ENCODE peak calls at places on chromosomes 4 and X, in nine cellular contexts. L, Z, B, C, P, Q, W, F and U are unnamed samples.

GRCh38 chrX:22699591-22700091 is 300.1 kb upstream of the DDX53 start:
- DNase-seq in L (no peak), Z (no peak), B (no peak), C (no peak), P (peak), Q (peak), W (no peak), F (no peak), U (no peak)

GRCh38 chr4:114273246-114273645 is 293.8 kb upstream of the ARSJ start:
- DNase-seq in L (no peak), Z (no peak), B (no peak), C (no peak), P (no peak), Q (no peak), W (no peak), F (peak), U (no peak)

GRCh38 chr4:66187175-66187720 is 517.0 kb upstream of the EPHA5 start:
- DNase-seq in L (no peak), Z (no peak), B (no peak), C (no peak), P (no peak), Q (no peak), W (no peak), F (no peak), U (no peak)

GRCh38 chrX:56729152-56729557 is at the start of gene NBDY:
- DNase-seq in L (peak), Z (no peak), B (peak), C (peak), P (peak), Q (peak), W (peak), F (peak), U (no peak)

GRCh38 chr4:113809313-113809712 is 47.8 kb upstream of the CAMK2D start:
- DNase-seq in L (no peak), Z (no peak), B (no peak), C (peak), P (no peak), Q (no peak), W (peak), F (no peak), U (no peak)

GRCh38 chrX:19382500-19383145 is 38.9 kb downstream of the PDHA1 start:
- DNase-seq in L (peak), Z (peak), B (peak), C (peak), P (peak), Q (peak), W (peak), F (peak), U (no peak)

GRCh38 chr4:111466821-111467605 is 678.2 kb upstream of the FAM241A start:
- DNase-seq in L (no peak), Z (no peak), B (no peak), C (no peak), P (no peak), Q (no peak), W (no peak), F (no peak), U (no peak)

GRCh38 chrX:52933976-52934703 is 24.2 kb downstream of the FAM156A start:
- DNase-seq in L (no peak), Z (no peak), B (peak), C (no peak), P (no peak), Q (no peak), W (no peak), F (no peak), U (no peak)

GRCh38 chr4:109128589-109128988 is 173.9 kb downstream of the COL25A1 start:
- DNase-seq in L (no peak), Z (no peak), B (no peak), C (no peak), P (no peak), Q (no peak), W (no peak), F (no peak), U (no peak)

GRCh38 chr4:45036677-45037076 is 310.3 kb upstream of the GNPDA2 start:
- DNase-seq in L (no peak), Z (no peak), B (no peak), C (no peak), P (no peak), Q (no peak), W (no peak), F (no peak), U (no peak)

GRCh38 chr4:3305610-3306371 is 13.0 kb downstream of the RGS12 start:
- DNase-seq in L (no peak), Z (no peak), B (no peak), C (no peak), P (no peak), Q (peak), W (no peak), F (no peak), U (peak)

GRCh38 chr4:77193511-77194236 is 36.7 kb downstream of the CCNG2 start:
- DNase-seq in L (peak), Z (no peak), B (peak), C (no peak), P (no peak), Q (no peak), W (peak), F (no peak), U (no peak)

GRCh38 chr4:89681219-89681618 is 155.7 kb downstream of the SNCA start:
- DNase-seq in L (no peak), Z (peak), B (no peak), C (no peak), P (peak), Q (no peak), W (no peak), F (peak), U (peak)

GRCh38 chrX:3951859-3952258 is 238.4 kb upstream of the PRKX start:
- DNase-seq in L (no peak), Z (no peak), B (no peak), C (no peak), P (no peak), Q (no peak), W (no peak), F (no peak), U (no peak)

GRCh38 chrX:107483976-107484726 is 34.7 kb downstream of the FRMPD3 start:
- DNase-seq in L (no peak), Z (no peak), B (no peak), C (no peak), P (no peak), Q (no peak), W (no peak), F (no peak), U (no peak)

GRCh38 chr4:108536577-108536976 is 83.8 kb upstream of the RPL34 start:
- DNase-seq in L (no peak), Z (no peak), B (no peak), C (no peak), P (no peak), Q (peak), W (no peak), F (peak), U (no peak)

GRCh38 chr4:55184600-55185523 is 59.5 kb upstream of the KDR start:
- DNase-seq in L (no peak), Z (peak), B (peak), C (no peak), P (peak), Q (no peak), W (peak), F (peak), U (no peak)

GRCh38 chr4:74800310-74800709 is 6.0 kb upstream of the BTC start:
- DNase-seq in L (no peak), Z (no peak), B (no peak), C (no peak), P (no peak), Q (no peak), W (no peak), F (no peak), U (no peak)

GRCh38 chr4:31108762-31109161 is 388.6 kb downstream of the PCDH7 start:
- DNase-seq in L (no peak), Z (no peak), B (no peak), C (no peak), P (no peak), Q (no peak), W (no peak), F (no peak), U (no peak)

GRCh38 chrX:31715675-31716074 is 643.8 kb upstream of the FTHL17 start:
- DNase-seq in L (no peak), Z (no peak), B (no peak), C (no peak), P (peak), Q (no peak), W (no peak), F (no peak), U (no peak)

GRCh38 chrX:32749075-32749474 is 462.3 kb downstream of the DMD start:
- DNase-seq in L (no peak), Z (no peak), B (no peak), C (no peak), P (no peak), Q (peak), W (no peak), F (no peak), U (no peak)

GRCh38 chr4:143337600-143338287 is 1.1 kb downstream of the GAB1 start:
- DNase-seq in L (peak), Z (peak), B (no peak), C (peak), P (peak), Q (no peak), W (peak), F (peak), U (no peak)

GRCh38 chr4:143338313-143338712 is 1.6 kb downstream of the GAB1 start:
- DNase-seq in L (no peak), Z (no peak), B (no peak), C (no peak), P (no peak), Q (no peak), W (no peak), F (no peak), U (no peak)

GRCh38 chr4:143339497-143339896 is 2.8 kb downstream of the GAB1 start:
- DNase-seq in L (no peak), Z (no peak), B (no peak), C (no peak), P (no peak), Q (no peak), W (no peak), F (no peak), U (no peak)

GRCh38 chr4:143335979-143336827 is 473 bp upstream of the GAB1 start:
- DNase-seq in L (peak), Z (peak), B (peak), C (peak), P (peak), Q (peak), W (peak), F (peak), U (peak)

GRCh38 chr4:143336828-143337599 is at the start of gene GAB1:
- DNase-seq in L (peak), Z (peak), B (peak), C (peak), P (peak), Q (peak), W (peak), F (peak), U (peak)
- TF ChIP-seq CTCF in L (no peak), Z (peak), B (no peak), C (no peak), P (no peak), Q (no peak), W (peak), F (no peak), U (no peak)

GRCh38 chrX:26922278-26922677 is 540.9 kb downstream of the PPP4R3C start:
- DNase-seq in L (no peak), Z (no peak), B (no peak), C (no peak), P (peak), Q (peak), W (no peak), F (no peak), U (no peak)

GRCh38 chrX:26914232-26914631 is 548.9 kb downstream of the PPP4R3C start:
- DNase-seq in L (no peak), Z (no peak), B (no peak), C (no peak), P (no peak), Q (peak), W (no peak), F (no peak), U (no peak)

GRCh38 chrX:26915064-26915463 is 548.1 kb downstream of the PPP4R3C start:
- DNase-seq in L (no peak), Z (no peak), B (no peak), C (no peak), P (peak), Q (peak), W (no peak), F (no peak), U (no peak)

DNA sequence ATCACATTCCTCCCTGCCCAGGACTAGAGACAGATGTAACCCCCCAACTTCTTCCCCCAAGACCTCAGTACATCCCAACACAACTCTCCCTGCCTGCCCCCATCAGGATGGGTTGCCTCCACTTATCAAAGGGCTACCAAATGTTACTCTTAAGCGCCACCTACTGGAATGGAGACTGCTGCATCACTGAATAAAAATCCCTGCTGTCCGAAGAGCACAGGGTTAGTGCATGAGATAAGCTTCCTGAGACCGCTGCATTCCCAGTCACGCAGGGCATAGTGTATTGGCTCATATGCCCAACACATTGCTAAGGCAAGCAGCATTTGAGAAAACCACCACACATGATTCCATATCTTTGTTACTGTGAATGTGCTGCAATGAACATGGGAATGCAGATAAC is 544.5 kb downstream of the PPP4R3C start:
- DNase-seq in L (no peak), Z (peak), B (peak), C (no peak), P (peak), Q (peak), W (no peak), F (peak), U (no peak)
- TF ChIP-seq CTCF in L (no peak), Z (peak), B (peak), C (no peak), P (peak), Q (peak), W (no peak), F (no peak), U (peak)

DNA sequence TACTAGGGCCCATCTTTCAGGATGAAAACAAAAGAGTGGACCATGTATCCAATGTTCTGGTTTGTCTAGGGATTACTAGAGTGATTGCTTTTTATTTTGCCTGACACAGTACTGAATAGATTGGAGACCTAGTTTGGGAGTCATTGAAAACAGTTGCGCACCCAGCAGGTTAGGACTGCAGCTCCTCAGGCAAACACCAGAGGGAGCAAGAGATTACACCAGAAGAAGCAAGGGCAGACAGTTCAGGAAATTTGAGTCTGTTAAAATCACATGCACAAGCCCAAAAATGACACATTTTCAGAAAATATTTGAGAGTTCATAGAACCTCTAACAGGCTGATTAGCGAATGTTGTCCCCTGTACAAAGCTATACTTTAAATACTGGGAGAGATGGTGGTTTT is 55.6 kb downstream of the CYLC1 start:
- DNase-seq in L (no peak), Z (no peak), B (peak), C (no peak), P (no peak), Q (no peak), W (peak), F (peak), U (no peak)
- TF ChIP-seq CTCF in L (peak), Z (peak), B (no peak), C (no peak), P (peak), Q (no peak), W (peak), F (peak), U (peak)

DNA sequence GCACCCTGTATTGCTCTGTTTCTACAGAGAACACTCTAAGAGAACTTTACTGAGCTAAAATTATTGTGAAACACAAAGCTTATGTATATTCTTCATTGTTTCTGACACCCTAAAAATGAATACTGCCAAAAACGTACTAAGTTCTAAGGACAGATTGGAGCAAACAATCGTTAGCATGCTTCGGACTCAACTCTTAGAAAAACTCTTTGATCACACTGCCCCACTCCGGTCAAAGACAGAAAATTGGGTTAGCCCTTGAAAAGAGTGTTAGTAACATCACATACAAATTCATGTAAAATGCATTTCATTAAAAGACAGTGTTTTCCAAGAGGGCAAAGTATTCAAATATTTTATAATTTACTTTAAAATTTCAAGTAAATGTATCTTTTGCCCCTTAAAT is 177.4 kb downstream of the DCHS2 start:
- DNase-seq in L (no peak), Z (peak), B (no peak), C (no peak), P (no peak), Q (no peak), W (no peak), F (peak), U (no peak)
- TF ChIP-seq CTCF in L (no peak), Z (peak), B (no peak), C (peak), P (peak), Q (no peak), W (no peak), F (no peak), U (peak)

DNA sequence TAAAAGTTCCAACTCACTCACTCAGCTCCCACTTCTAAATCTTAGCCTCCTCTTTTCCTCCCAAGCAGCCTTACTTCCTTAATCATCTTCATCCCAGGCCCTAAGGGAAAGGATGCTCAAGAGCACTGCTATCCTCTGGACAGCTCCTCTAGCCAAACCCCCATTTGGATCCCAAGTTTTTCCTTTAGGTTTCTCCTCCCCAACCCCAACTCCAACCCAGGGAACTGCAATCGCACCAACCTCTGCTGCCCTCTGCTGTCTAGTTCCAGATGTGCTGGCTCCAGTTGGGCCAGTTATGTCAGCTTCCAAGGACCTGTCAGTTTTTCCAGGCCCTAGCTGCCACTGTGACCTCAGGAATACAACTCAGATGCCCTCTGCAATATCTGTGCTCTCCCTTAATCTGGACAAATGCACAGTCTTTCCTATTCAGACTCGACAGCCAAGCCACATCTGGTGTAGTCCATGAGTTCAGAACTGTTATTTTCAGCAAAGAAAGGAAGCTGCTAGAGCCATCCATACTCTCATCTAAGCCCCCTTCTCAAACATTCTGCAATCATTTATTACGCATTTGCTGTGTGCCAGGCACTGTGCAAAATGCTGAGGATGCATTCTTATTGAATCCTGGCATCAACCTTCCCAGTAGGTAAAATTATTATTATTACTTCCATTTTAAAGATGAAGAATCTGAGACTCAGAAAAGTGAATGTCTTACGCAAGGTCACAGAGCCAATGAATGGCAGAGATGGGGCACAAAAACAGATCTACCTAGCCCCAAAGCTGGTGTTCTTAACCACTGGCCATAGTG is 12.3 kb upstream of the XPNPEP2 start:
- DNase-seq in L (peak), Z (peak), B (no peak), C (peak), P (peak), Q (peak), W (peak), F (peak), U (no peak)
- TF ChIP-seq CTCF in L (peak), Z (peak), B (peak), C (peak), P (peak), Q (peak), W (peak), F (peak), U (peak)

GRCh38 chr4:121938282-121939092 is 13.4 kb downstream of the TRPC3 start:
- DNase-seq in L (no peak), Z (peak), B (no peak), C (no peak), P (no peak), Q (no peak), W (no peak), F (no peak), U (no peak)

GRCh38 chr4:121939690-121940089 is 12.2 kb downstream of the TRPC3 start:
- DNase-seq in L (no peak), Z (no peak), B (no peak), C (no peak), P (no peak), Q (no peak), W (no peak), F (no peak), U (no peak)

GRCh38 chr4:121946644-121947043 is 5.2 kb downstream of the TRPC3 start:
- DNase-seq in L (no peak), Z (no peak), B (no peak), C (no peak), P (no peak), Q (no peak), W (no peak), F (no peak), U (no peak)

DNA sequence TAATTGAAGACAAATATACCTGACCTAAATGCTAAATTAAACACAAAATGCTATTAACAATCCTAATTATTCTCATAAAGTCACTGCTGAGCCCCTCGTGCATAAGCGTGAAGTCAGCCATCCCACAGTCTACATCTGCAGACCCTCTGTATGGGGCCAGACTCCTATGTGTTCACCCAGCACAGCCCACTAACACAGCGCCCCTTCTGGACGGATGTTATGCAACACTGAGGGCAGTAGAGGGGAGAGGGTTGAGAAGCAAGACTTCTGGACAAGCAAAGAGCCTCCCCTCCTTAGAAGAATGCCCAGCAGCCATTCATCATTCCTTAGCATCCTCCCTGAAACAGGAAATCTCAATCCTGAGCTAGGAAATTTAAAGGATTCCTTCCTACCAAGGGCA is 7.9 kb downstream of the TRPC3 start:
- DNase-seq in L (no peak), Z (peak), B (peak), C (no peak), P (no peak), Q (no peak), W (no peak), F (peak), U (no peak)
- TF ChIP-seq CTCF in L (no peak), Z (peak), B (peak), C (no peak), P (peak), Q (peak), W (no peak), F (no peak), U (peak)

GRCh38 chr4:60743654-60744053 is 456.5 kb upstream of the ADGRL3 start:
- DNase-seq in L (no peak), Z (no peak), B (no peak), C (no peak), P (no peak), Q (no peak), W (no peak), F (no peak), U (no peak)

GRCh38 chr4:60746172-60746571 is 454.0 kb upstream of the ADGRL3 start:
- DNase-seq in L (no peak), Z (no peak), B (no peak), C (no peak), P (no peak), Q (no peak), W (no peak), F (no peak), U (no peak)

GRCh38 chr4:60744767-60745166 is 455.4 kb upstream of the ADGRL3 start:
- DNase-seq in L (no peak), Z (no peak), B (no peak), C (no peak), P (no peak), Q (no peak), W (no peak), F (peak), U (no peak)
- TF ChIP-seq CTCF in L (no peak), Z (no peak), B (no peak), C (no peak), P (peak), Q (no peak), W (no peak), F (no peak), U (no peak)

DNA sequence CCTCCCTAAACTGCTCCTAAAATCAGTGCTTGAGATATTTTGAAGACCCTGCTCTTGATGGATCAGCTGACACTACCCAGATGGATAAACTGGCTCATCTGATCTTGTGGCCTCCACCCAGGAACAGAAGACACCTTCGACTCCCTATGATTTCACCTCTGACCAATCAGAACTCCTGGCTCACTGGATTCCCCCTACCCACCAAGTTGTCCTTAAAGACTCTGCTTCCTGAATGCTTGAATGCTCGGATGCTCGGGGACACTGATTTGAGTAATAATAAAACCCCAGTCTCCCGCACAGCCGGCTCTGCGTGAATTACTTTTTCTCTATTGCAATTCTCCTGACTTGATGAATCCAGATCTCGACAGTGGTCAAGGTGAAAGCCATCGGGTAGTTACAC is 12.0 kb upstream of the RPS3A start:
- DNase-seq in L (no peak), Z (no peak), B (no peak), C (no peak), P (no peak), Q (no peak), W (no peak), F (no peak), U (no peak)
- TF ChIP-seq CTCF in L (no peak), Z (no peak), B (no peak), C (no peak), P (no peak), Q (no peak), W (no peak), F (no peak), U (no peak)